ENCODE peak calls at places on chromosomes 3 and 15, in seven cellular contexts. V is HT1080; I is activated effector memory CD4-positive, alpha-beta T cell treated with Interleukin-2 at 50 U/mL for 16 hours; Y is effector memory CD8-positive, alpha-beta T cell; G is NCI-H2081; L is AML-193; K is erythroblast. C is an unnamed sample.

GRCh38 chr15:65072027-65072426 is 4.2 kb upstream of the RASL12 start:
- DNase-seq in V (no peak), I (no peak), Y (no peak), G (no peak), L (no peak), K (no peak), C (no peak)

GRCh38 chr15:91263632-91264477 is 163.8 kb downstream of the SV2B start:
- DNase-seq in V (peak), I (no peak), Y (no peak), G (no peak), L (no peak), K (no peak), C (peak)

GRCh38 chr15:51223771-51224229 is 114.6 kb downstream of the CYP19A1 start:
- DNase-seq in V (peak), I (no peak), Y (no peak), G (no peak), L (no peak), K (no peak), C (no peak)

GRCh38 chr15:84904409-84904808 is 19.9 kb downstream of the SLC28A1 start:
- DNase-seq in V (no peak), I (no peak), Y (no peak), G (no peak), L (no peak), K (no peak), C (no peak)

GRCh38 chr15:99121207-99121606 is 16.3 kb downstream of the SYNM start:
- DNase-seq in V (no peak), I (no peak), Y (no peak), G (no peak), L (no peak), K (no peak), C (no peak)

GRCh38 chr15:91881551-91882297 is 28.2 kb downstream of the SLCO3A1 start:
- DNase-seq in V (no peak), I (no peak), Y (no peak), G (no peak), L (no peak), K (no peak), C (no peak)

GRCh38 chr3:161163297-161163696 is 57.8 kb upstream of the NMD3 start:
- DNase-seq in V (peak), I (no peak), Y (no peak), G (no peak), L (peak), K (peak), C (no peak)

GRCh38 chr3:178706411-178706810 is 170.2 kb downstream of the KCNMB2 start:
- DNase-seq in V (no peak), I (no peak), Y (no peak), G (no peak), L (no peak), K (no peak), C (no peak)

GRCh38 chr3:151156618-151157216 is 46.3 kb downstream of the GPR171 start:
- DNase-seq in V (peak), I (no peak), Y (peak), G (peak), L (peak), K (peak), C (peak)

GRCh38 chr15:82832601-82833209 is 23.3 kb downstream of the WHAMM start:
- DNase-seq in V (peak), I (no peak), Y (no peak), G (no peak), L (peak), K (no peak), C (no peak)

GRCh38 chr3:186132487-186132886 is 23.6 kb upstream of the ETV5 start:
- DNase-seq in V (no peak), I (no peak), Y (no peak), G (no peak), L (no peak), K (no peak), C (no peak)

GRCh38 chr3:65338571-65338970 is 650.8 kb upstream of the ADAMTS9 start:
- DNase-seq in V (peak), I (no peak), Y (no peak), G (no peak), L (no peak), K (no peak), C (no peak)

GRCh38 chr3:68631810-68632545 is 300.4 kb downstream of the TAFA4 start:
- DNase-seq in V (no peak), I (no peak), Y (no peak), G (no peak), L (no peak), K (no peak), C (no peak)

GRCh38 chr3:46491089-46492070 is 6.4 kb upstream of the RTP3 start:
- DNase-seq in V (no peak), I (no peak), Y (no peak), G (no peak), L (no peak), K (no peak), C (no peak)

GRCh38 chr3:12178091-12178820 is 19.5 kb upstream of the TIMP4 start:
- DNase-seq in V (peak), I (no peak), Y (no peak), G (no peak), L (peak), K (no peak), C (no peak)

GRCh38 chr15:45664451-45664850 is 29.6 kb downstream of the SQOR start:
- DNase-seq in V (no peak), I (no peak), Y (no peak), G (no peak), L (no peak), K (no peak), C (no peak)

GRCh38 chr3:26984601-26985000 is 362.0 kb downstream of the LRRC3B start:
- DNase-seq in V (peak), I (no peak), Y (no peak), G (no peak), L (no peak), K (no peak), C (no peak)

C was measured in Karpas-422.